ENCODE peak calls at places on chromosomes 12 and 14, in five cellular contexts. One of them, this sample, is unnamed.

GRCh38 chr14:92491782-92492181 is 21.8 kb upstream of the RIN3 start:
- DNase-seq in stimulated activated CD4-positive, alpha-beta T cell treated with anti-CD3 and anti-CD28 coated beads, Interleukin-12 subunit alpha, Interleukin-12 subunit beta, amount 100 ng/mL, for 4 hours: no peak
- DNase-seq in amniotic stem cell: no peak
- DNase-seq in ovary: no peak
- DNase-seq in RPMI7951: no peak
- DNase-seq in this sample: no peak

GRCh38 chr12:80763874-80764273 is 47.2 kb downstream of the MYF5 start:
- DNase-seq in RPMI7951: peak; percentile 27
- DNase-seq in stimulated activated CD4-positive, alpha-beta T cell treated with anti-CD3 and anti-CD28 coated beads, Interleukin-12 subunit alpha, Interleukin-12 subunit beta, amount 100 ng/mL, for 4 hours: no peak
- DNase-seq in ovary: no peak
- DNase-seq in amniotic stem cell: peak; percentile 30
- DNase-seq in this sample: peak; percentile 21

GRCh38 chr12:99553461-99553860 is 94.1 kb upstream of the GARIN6 start:
- DNase-seq in RPMI7951: no peak
- DNase-seq in amniotic stem cell: no peak
- DNase-seq in stimulated activated CD4-positive, alpha-beta T cell treated with anti-CD3 and anti-CD28 coated beads, Interleukin-12 subunit alpha, Interleukin-12 subunit beta, amount 100 ng/mL, for 4 hours: no peak
- DNase-seq in ovary: no peak
- DNase-seq in this sample: no peak

GRCh38 chr14:39456702-39457250 is 24.5 kb upstream of the FBXO33 start:
- DNase-seq in amniotic stem cell: no peak
- DNase-seq in ovary: no peak
- DNase-seq in stimulated activated CD4-positive, alpha-beta T cell treated with anti-CD3 and anti-CD28 coated beads, Interleukin-12 subunit alpha, Interleukin-12 subunit beta, amount 100 ng/mL, for 4 hours: no peak
- DNase-seq in RPMI7951: no peak
- DNase-seq in this sample: no peak

GRCh38 chr12:130876297-130876696 is 4.4 kb downstream of the RAN start:
- DNase-seq in stimulated activated CD4-positive, alpha-beta T cell treated with anti-CD3 and anti-CD28 coated beads, Interleukin-12 subunit alpha, Interleukin-12 subunit beta, amount 100 ng/mL, for 4 hours: no peak
- DNase-seq in ovary: no peak
- DNase-seq in amniotic stem cell: no peak
- DNase-seq in RPMI7951: no peak
- DNase-seq in this sample: no peak

GRCh38 chr14:59161571-59162175 is 26.8 kb upstream of the DAAM1 start:
- DNase-seq in stimulated activated CD4-positive, alpha-beta T cell treated with anti-CD3 and anti-CD28 coated beads, Interleukin-12 subunit alpha, Interleukin-12 subunit beta, amount 100 ng/mL, for 4 hours: no peak
- DNase-seq in amniotic stem cell: peak; percentile 15
- DNase-seq in ovary: no peak
- DNase-seq in RPMI7951: peak; percentile 92
- DNase-seq in this sample: peak; percentile 88

GRCh38 chr12:110253176-110253575 is 27.9 kb upstream of the ATP2A2 start:
- DNase-seq in stimulated activated CD4-positive, alpha-beta T cell treated with anti-CD3 and anti-CD28 coated beads, Interleukin-12 subunit alpha, Interleukin-12 subunit beta, amount 100 ng/mL, for 4 hours: no peak
- DNase-seq in amniotic stem cell: no peak
- DNase-seq in ovary: peak; percentile 52
- DNase-seq in RPMI7951: no peak
- DNase-seq in this sample: peak; percentile 59

GRCh38 chr12:27969901-27970390 is 2.6 kb downstream of the PTHLH start:
- DNase-seq in ovary: no peak
- DNase-seq in RPMI7951: peak; percentile 58
- DNase-seq in stimulated activated CD4-positive, alpha-beta T cell treated with anti-CD3 and anti-CD28 coated beads, Interleukin-12 subunit alpha, Interleukin-12 subunit beta, amount 100 ng/mL, for 4 hours: peak; percentile 54
- DNase-seq in amniotic stem cell: no peak
- DNase-seq in this sample: no peak

GRCh38 chr14:70665448-70666363 is 24.0 kb downstream of the TTC9 start:
- DNase-seq in amniotic stem cell: no peak
- DNase-seq in ovary: no peak
- DNase-seq in RPMI7951: peak; percentile 45
- DNase-seq in stimulated activated CD4-positive, alpha-beta T cell treated with anti-CD3 and anti-CD28 coated beads, Interleukin-12 subunit alpha, Interleukin-12 subunit beta, amount 100 ng/mL, for 4 hours: no peak
- DNase-seq in this sample: no peak

GRCh38 chr12:11705010-11705409 is 55.5 kb downstream of the ETV6 start:
- DNase-seq in stimulated activated CD4-positive, alpha-beta T cell treated with anti-CD3 and anti-CD28 coated beads, Interleukin-12 subunit alpha, Interleukin-12 subunit beta, amount 100 ng/mL, for 4 hours: no peak
- DNase-seq in amniotic stem cell: peak; percentile 57
- DNase-seq in ovary: no peak
- DNase-seq in RPMI7951: peak; percentile 66
- DNase-seq in this sample: peak; percentile 91

GRCh38 chr12:26112703-26113147 is 12.1 kb downstream of the BHLHE41 start:
- DNase-seq in RPMI7951: peak; percentile 41
- DNase-seq in stimulated activated CD4-positive, alpha-beta T cell treated with anti-CD3 and anti-CD28 coated beads, Interleukin-12 subunit alpha, Interleukin-12 subunit beta, amount 100 ng/mL, for 4 hours: no peak
- DNase-seq in amniotic stem cell: no peak
- DNase-seq in ovary: no peak
- DNase-seq in this sample: no peak

GRCh38 chr14:99156026-99156425 is 116.0 kb downstream of the BCL11B start:
- DNase-seq in stimulated activated CD4-positive, alpha-beta T cell treated with anti-CD3 and anti-CD28 coated beads, Interleukin-12 subunit alpha, Interleukin-12 subunit beta, amount 100 ng/mL, for 4 hours: no peak
- DNase-seq in amniotic stem cell: no peak
- DNase-seq in ovary: no peak
- DNase-seq in RPMI7951: no peak
- DNase-seq in this sample: no peak

GRCh38 chr12:81617915-81618314 is 141.2 kb downstream of the PPFIA2 start:
- DNase-seq in RPMI7951: no peak
- DNase-seq in ovary: no peak
- DNase-seq in stimulated activated CD4-positive, alpha-beta T cell treated with anti-CD3 and anti-CD28 coated beads, Interleukin-12 subunit alpha, Interleukin-12 subunit beta, amount 100 ng/mL, for 4 hours: no peak
- DNase-seq in amniotic stem cell: no peak
- DNase-seq in this sample: no peak

GRCh38 chr12:12562016-12562483 is 613 bp downstream of the DUSP16 start:
- DNase-seq in stimulated activated CD4-positive, alpha-beta T cell treated with anti-CD3 and anti-CD28 coated beads, Interleukin-12 subunit alpha, Interleukin-12 subunit beta, amount 100 ng/mL, for 4 hours: no peak
- DNase-seq in ovary: peak; percentile 70
- DNase-seq in RPMI7951: peak; percentile 19
- DNase-seq in amniotic stem cell: peak; percentile 28
- DNase-seq in this sample: no peak

GRCh38 chr12:107684990-107685359 is 624 bp upstream of the PWP1 start:
- DNase-seq in ovary: no peak
- DNase-seq in RPMI7951: no peak
- DNase-seq in amniotic stem cell: no peak
- DNase-seq in stimulated activated CD4-positive, alpha-beta T cell treated with anti-CD3 and anti-CD28 coated beads, Interleukin-12 subunit alpha, Interleukin-12 subunit beta, amount 100 ng/mL, for 4 hours: peak; percentile 29
- DNase-seq in this sample: peak; percentile 23

GRCh38 chr12:7557227-7557626 is 53.6 kb upstream of the CD163 start:
- DNase-seq in RPMI7951: no peak
- DNase-seq in ovary: no peak
- DNase-seq in amniotic stem cell: no peak
- DNase-seq in stimulated activated CD4-positive, alpha-beta T cell treated with anti-CD3 and anti-CD28 coated beads, Interleukin-12 subunit alpha, Interleukin-12 subunit beta, amount 100 ng/mL, for 4 hours: no peak
- DNase-seq in this sample: no peak

GRCh38 chr12:74449872-74450271 is 87.8 kb upstream of the ATXN7L3B start:
- DNase-seq in stimulated activated CD4-positive, alpha-beta T cell treated with anti-CD3 and anti-CD28 coated beads, Interleukin-12 subunit alpha, Interleukin-12 subunit beta, amount 100 ng/mL, for 4 hours: no peak
- DNase-seq in RPMI7951: no peak
- DNase-seq in ovary: no peak
- DNase-seq in amniotic stem cell: peak; percentile 37
- DNase-seq in this sample: peak; percentile 3

GRCh38 chr12:124509676-124510300 is 57.6 kb downstream of the NCOR2 start:
- DNase-seq in stimulated activated CD4-positive, alpha-beta T cell treated with anti-CD3 and anti-CD28 coated beads, Interleukin-12 subunit alpha, Interleukin-12 subunit beta, amount 100 ng/mL, for 4 hours: no peak
- DNase-seq in ovary: peak; percentile 74
- DNase-seq in amniotic stem cell: no peak
- DNase-seq in RPMI7951: no peak
- DNase-seq in this sample: peak; percentile 81

GRCh38 chr12:51281202-51281924 is 11.1 kb upstream of the SMAGP start:
- DNase-seq in amniotic stem cell: no peak
- DNase-seq in RPMI7951: no peak
- DNase-seq in ovary: no peak
- DNase-seq in stimulated activated CD4-positive, alpha-beta T cell treated with anti-CD3 and anti-CD28 coated beads, Interleukin-12 subunit alpha, Interleukin-12 subunit beta, amount 100 ng/mL, for 4 hours: no peak
- DNase-seq in this sample: peak; percentile 42

GRCh38 chr12:73952304-73952703 is 585.3 kb upstream of the ATXN7L3B start:
- DNase-seq in RPMI7951: no peak
- DNase-seq in stimulated activated CD4-positive, alpha-beta T cell treated with anti-CD3 and anti-CD28 coated beads, Interleukin-12 subunit alpha, Interleukin-12 subunit beta, amount 100 ng/mL, for 4 hours: no peak
- DNase-seq in amniotic stem cell: no peak
- DNase-seq in ovary: no peak
- DNase-seq in this sample: no peak

GRCh38 chr12:47247418-47247817 is 167.7 kb upstream of the AMIGO2 start:
- DNase-seq in amniotic stem cell: no peak
- DNase-seq in stimulated activated CD4-positive, alpha-beta T cell treated with anti-CD3 and anti-CD28 coated beads, Interleukin-12 subunit alpha, Interleukin-12 subunit beta, amount 100 ng/mL, for 4 hours: no peak
- DNase-seq in RPMI7951: peak; percentile 46
- DNase-seq in ovary: no peak
- DNase-seq in this sample: no peak

GRCh38 chr14:34161351-34162169 is 210.7 kb upstream of the EGLN3 start:
- DNase-seq in RPMI7951: no peak
- DNase-seq in stimulated activated CD4-positive, alpha-beta T cell treated with anti-CD3 and anti-CD28 coated beads, Interleukin-12 subunit alpha, Interleukin-12 subunit beta, amount 100 ng/mL, for 4 hours: no peak
- DNase-seq in ovary: no peak
- DNase-seq in amniotic stem cell: no peak
- DNase-seq in this sample: no peak

GRCh38 chr14:76955575-76956252 is 72.8 kb downstream of the IRF2BPL start:
- DNase-seq in ovary: no peak
- DNase-seq in RPMI7951: peak; percentile 91
- DNase-seq in stimulated activated CD4-positive, alpha-beta T cell treated with anti-CD3 and anti-CD28 coated beads, Interleukin-12 subunit alpha, Interleukin-12 subunit beta, amount 100 ng/mL, for 4 hours: peak; percentile 32
- DNase-seq in amniotic stem cell: no peak
- DNase-seq in this sample: peak; percentile 36

GRCh38 chr14:105294142-105294597 is 6.6 kb downstream of the BRF1 start:
- DNase-seq in ovary: no peak
- DNase-seq in amniotic stem cell: no peak
- DNase-seq in RPMI7951: no peak
- DNase-seq in stimulated activated CD4-positive, alpha-beta T cell treated with anti-CD3 and anti-CD28 coated beads, Interleukin-12 subunit alpha, Interleukin-12 subunit beta, amount 100 ng/mL, for 4 hours: peak; percentile 27
- DNase-seq in this sample: peak; percentile 55